ENCODE peak calls at places on chromosomes 2 and 18, in eight cellular contexts. N is A549; W is CD8-positive, alpha-beta T cell; P is heart right ventricle; X is esophagus squamous epithelium; U is IMR-90; C is H1; A is ovary. F is an unnamed sample. For H3K4me1, the result is how much of the 10 kb centered on the place peaks cover.

GRCh38 chr2:235449568-235449967 is 44.3 kb upstream of the AGAP1 start:
- DNase-seq in U (no peak), P (no peak), W (no peak), C (no peak), A (no peak), X (no peak), N (no peak), F (no peak)

GRCh38 chr2:100733344-100734187 is 86.4 kb upstream of the NPAS2 start:
- DNase-seq in P (peak), X (no peak), W (no peak), A (no peak), U (peak), C (no peak), N (no peak), F (no peak)

GRCh38 chr2:124983595-124983994 is 958.5 kb downstream of the CNTNAP5 start:
- DNase-seq in A (no peak), C (no peak), P (no peak), N (no peak), X (no peak), W (no peak), U (peak), F (peak)

GRCh38 chr2:235605306-235605998 is 111.6 kb downstream of the AGAP1 start:
- DNase-seq in X (no peak), N (no peak), P (peak), A (peak), C (no peak), U (peak), W (no peak), F (peak)

GRCh38 chr18:5196253-5197031 is 615 bp downstream of the AKAIN1 start:
- DNase-seq in X (no peak), W (no peak), P (no peak), C (peak), N (no peak), A (no peak), U (no peak), F (no peak)

GRCh38 chr2:238169708-238170251 is 11.0 kb downstream of the ERFE start:
- DNase-seq in A (no peak), P (no peak), W (no peak), U (peak), N (peak), X (no peak), C (no peak), F (peak)

GRCh38 chr2:164599954-164600589 is 21.2 kb downstream of the GRB14 start:
- DNase-seq in U (peak), N (peak), C (peak), X (no peak), A (no peak), W (no peak), P (no peak), F (peak)

GRCh38 chr18:22167471-22168151 is 1.8 kb upstream of the GATA6 start:
- DNase-seq in A (peak), P (peak), C (peak), U (no peak), W (no peak), X (no peak), N (peak), F (no peak)

GRCh38 chr2:172096661-172097547 is 5.8 kb downstream of the DLX2 start:
- DNase-seq in P (no peak), U (peak), A (no peak), W (no peak), C (peak), X (no peak), N (no peak), F (peak)

GRCh38 chr2:20577495-20578235 is 73.2 kb downstream of the HS1BP3 start:
- DNase-seq in U (peak), W (no peak), N (no peak), A (peak), X (no peak), C (no peak), P (peak), F (peak)

GRCh38 chr2:152493417-152493816 is 158.4 kb downstream of the FMNL2 start:
- DNase-seq in U (no peak), X (no peak), C (no peak), W (no peak), A (no peak), P (no peak), N (no peak), F (no peak)

GRCh38 chr18:6297875-6298274 is 116.8 kb downstream of the L3MBTL4 start:
- DNase-seq in N (no peak), W (no peak), U (no peak), P (no peak), C (no peak), X (no peak), A (no peak), F (no peak)

GRCh38 chr2:54603357-54603756 is 120.1 kb upstream of the EML6 start:
- DNase-seq in A (no peak), P (no peak), N (no peak), W (no peak), U (peak), C (no peak), X (no peak), F (no peak)

GRCh38 chr2:54602736-54603322 is 120.6 kb upstream of the EML6 start:
- DNase-seq in N (no peak), A (no peak), U (peak), W (no peak), C (no peak), X (no peak), P (no peak), F (no peak)

GRCh38 chr2:54599914-54600313 is 123.5 kb upstream of the EML6 start:
- DNase-seq in W (no peak), P (peak), N (no peak), C (no peak), A (no peak), X (no peak), U (no peak), F (no peak)

GRCh38 chr2:54599326-54599710 is 124.1 kb upstream of the EML6 start:
- DNase-seq in N (no peak), P (no peak), W (no peak), C (no peak), X (no peak), U (no peak), A (no peak), F (no peak)

GRCh38 chr2:54601339-54601738 is 122.1 kb upstream of the EML6 start:
- DNase-seq in X (no peak), A (no peak), W (no peak), U (no peak), C (no peak), N (no peak), P (no peak), F (no peak)
- H3K4me1 ChIP-seq in X (half or more), A (under half), W (half or more), U (under half), C (under half), N (half or more), P (half or more), F (half or more)

GRCh38 chr2:219418155-219418569 is at the start of gene DES:
- DNase-seq in X (no peak), C (no peak), P (peak), U (no peak), W (no peak), A (peak), N (no peak), F (no peak)
- H3K4me3 ChIP-seq in X (peak), C (peak), P (peak), U (no peak), W (no peak), A (peak), N (no peak), F (no peak)

DNA sequence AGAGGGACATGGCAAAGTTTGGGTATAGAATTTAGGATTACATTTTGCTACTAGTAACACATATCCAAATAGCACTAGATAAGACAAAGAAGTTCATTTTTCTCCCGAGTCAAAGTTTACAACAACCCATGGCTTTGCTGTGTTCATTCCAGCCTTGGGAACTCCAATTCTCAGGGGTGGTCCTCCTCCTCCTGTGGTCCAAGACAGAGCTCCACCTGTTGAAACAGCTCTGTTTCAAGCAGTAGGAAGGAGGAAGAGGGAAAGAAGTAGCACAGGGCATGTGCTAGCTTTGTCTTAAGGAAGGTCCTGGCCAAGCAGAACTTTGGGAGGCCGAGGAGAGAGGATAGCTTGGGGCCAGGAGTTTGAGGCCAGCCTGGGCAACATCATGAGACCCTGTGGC is 113.8 kb upstream of the SIX2 start:
- DNase-seq in N (no peak), X (no peak), U (no peak), C (no peak), P (no peak), A (no peak), W (no peak), F (peak)
- H3K27ac ChIP-seq in N (no peak), X (no peak), U (no peak), C (no peak), P (no peak), A (no peak), W (no peak), F (peak)

GRCh38 chr2:46254474-46254873 is 42.7 kb upstream of the EPAS1 start:
- DNase-seq in X (no peak), P (no peak), A (no peak), N (no peak), U (no peak), W (no peak), C (no peak), F (no peak)
- H3K4me1 ChIP-seq in X (under half), P (under half), A (under half), N (under half), U (under half), W (under half), C (under half), F (under half)

GRCh38 chr2:229269146-229269545 is 1.9 kb downstream of the PID1 start:
- DNase-seq in N (no peak), X (no peak), U (no peak), W (no peak), A (no peak), P (no peak), C (no peak), F (no peak)

GRCh38 chr2:229268626-229269025 is 2.5 kb downstream of the PID1 start:
- DNase-seq in X (no peak), C (no peak), W (no peak), A (no peak), U (peak), P (no peak), N (no peak), F (no peak)

GRCh38 chr2:229269986-229270385 is 1.1 kb downstream of the PID1 start:
- DNase-seq in W (no peak), N (no peak), X (no peak), A (no peak), C (no peak), P (no peak), U (no peak), F (no peak)

GRCh38 chr2:229273384-229274338 is 2.6 kb upstream of the PID1 start:
- DNase-seq in X (no peak), U (peak), N (peak), P (peak), W (no peak), C (peak), A (peak), F (no peak)

DNA sequence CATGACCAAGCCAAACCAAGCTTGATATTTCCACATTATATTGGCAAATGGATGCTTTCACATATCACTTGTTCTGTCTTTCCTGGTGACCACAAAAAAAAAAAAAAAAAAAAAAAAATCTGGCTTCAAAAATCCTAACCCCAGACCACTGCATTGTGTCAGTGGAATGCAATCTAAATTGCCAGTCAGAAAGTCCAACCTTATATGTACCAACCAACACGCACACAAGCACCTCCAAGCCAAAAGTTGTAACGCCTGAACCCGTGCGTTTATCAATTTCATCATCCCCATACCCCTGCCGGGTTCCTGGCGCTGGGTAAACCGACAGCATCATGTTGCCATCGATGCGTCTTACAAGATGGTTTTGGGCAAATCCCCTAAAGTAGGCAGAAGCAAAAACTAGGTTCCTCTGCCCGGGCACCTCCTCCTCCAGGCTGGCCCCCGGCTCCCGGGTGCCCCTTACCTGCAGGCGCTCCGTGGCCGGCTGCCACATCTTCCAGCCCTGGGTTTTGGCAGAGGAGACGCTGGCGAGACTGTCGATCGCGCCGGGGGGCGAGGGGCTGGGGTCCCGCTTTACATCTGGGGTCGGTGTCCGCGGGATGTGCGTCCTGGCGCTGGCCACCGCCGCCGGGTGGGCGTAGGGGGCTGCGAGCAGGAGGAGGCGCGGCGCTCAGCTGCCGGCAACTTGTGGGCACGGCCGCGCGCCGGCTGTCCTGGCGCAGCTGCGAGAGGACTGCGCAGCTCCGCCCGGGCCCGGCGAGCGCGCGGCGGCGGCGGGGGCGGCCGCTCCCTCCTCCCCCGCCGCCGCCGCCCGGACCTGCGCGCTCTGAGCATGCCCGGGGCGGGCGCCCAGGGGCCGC is at the start of gene PID1:
- DNase-seq in W (no peak), N (peak), X (no peak), U (peak), P (peak), C (peak), A (peak), F (no peak)
- H3K4me3 ChIP-seq in W (no peak), N (peak), X (peak), U (peak), P (peak), C (peak), A (peak), F (peak)

DNA sequence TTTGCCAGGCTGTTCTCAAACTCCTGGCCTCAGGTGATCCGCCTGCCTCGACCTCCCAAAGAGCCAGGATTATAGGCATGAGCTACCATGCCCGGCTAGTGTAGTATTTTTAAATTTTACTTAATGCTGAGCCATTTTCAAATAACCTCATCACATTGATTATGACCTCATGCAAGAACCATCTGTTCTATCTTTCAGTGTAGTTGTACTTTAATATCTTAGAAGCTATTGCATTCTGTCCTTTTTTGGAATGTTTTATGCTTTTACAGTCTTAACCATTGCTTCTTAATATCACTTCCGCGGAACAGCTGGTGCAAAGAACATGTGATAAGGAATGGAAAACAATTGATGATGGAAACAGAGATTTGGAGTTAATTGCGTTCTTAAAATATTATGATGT is 2.7 kb downstream of the GEN1 start:
- DNase-seq in N (no peak), X (no peak), W (no peak), P (no peak), C (no peak), A (no peak), U (peak), F (no peak)
- H3K27ac ChIP-seq in N (peak), X (no peak), W (no peak), P (no peak), C (no peak), A (no peak), U (peak), F (peak)

DNA sequence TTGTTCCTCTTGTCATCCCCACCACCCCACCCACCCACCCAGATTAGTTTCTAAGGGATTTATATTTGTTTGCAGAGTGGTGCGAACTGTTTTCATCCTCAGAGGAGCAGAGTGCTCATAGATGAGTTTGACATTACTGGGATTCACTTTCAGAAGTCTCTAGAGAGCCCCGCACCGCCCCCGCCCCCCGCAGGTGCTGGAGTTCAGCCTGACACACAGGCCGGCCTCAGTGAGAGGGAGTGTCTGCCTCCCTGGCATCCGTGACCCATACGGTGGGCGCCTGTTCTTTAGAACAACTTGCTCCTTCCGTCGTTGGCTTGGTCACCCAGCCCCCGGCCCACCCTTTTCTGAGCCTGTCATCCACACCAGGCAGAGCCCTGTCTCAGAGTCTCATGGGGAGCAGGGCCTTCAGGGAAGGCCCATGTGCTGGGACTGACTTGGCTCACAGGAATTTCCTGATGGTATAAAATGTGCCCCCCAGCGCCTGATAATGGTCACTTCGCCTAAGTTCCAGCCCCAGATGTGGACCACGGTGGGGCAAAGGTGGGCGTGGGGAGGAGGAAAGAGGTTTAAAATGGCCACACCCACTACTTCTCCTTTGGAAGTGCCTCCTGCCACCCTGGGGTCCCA is 44.3 kb downstream of the HPCAL1 start:
- DNase-seq in N (no peak), U (peak), P (no peak), W (no peak), C (no peak), A (no peak), X (no peak), F (no peak)
- H3K4me1 ChIP-seq in N (half or more), U (under half), P (under half), W (under half), C (under half), A (under half), X (under half), F (under half)

DNA sequence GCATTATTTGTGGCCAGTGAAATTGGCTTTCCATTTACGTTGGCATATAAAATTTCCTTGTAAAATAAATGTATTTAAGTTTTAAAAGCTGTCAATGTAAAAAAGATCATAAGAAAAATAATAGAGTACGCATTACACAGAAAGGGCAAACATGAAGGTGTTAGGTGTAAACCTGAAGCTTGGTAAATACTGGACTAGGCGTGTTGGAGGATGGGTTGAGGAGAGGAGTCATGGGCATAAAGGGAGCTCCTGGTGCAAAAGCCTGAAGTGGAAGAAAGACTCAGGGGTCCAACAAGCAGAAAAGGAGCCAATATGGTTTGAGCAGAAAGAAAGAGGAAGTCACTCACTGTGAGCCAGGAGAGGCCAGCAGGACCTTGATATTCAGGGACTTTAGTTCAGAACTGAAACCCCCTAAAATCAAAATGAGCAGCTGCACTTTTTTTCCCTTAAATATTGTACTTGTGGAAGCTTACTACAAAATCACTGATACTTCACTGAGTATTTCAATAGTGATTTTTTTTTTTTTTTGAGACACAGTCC is 24.4 kb downstream of the SP5 start:
- DNase-seq in W (no peak), A (no peak), P (no peak), C (no peak), X (no peak), U (no peak), N (no peak), F (no peak)
- H3K4me3 ChIP-seq in W (no peak), A (no peak), P (no peak), C (no peak), X (no peak), U (no peak), N (no peak), F (no peak)